ENCODE peak calls at places on chromosomes 3 and 15, in five cellular contexts. K is prostate gland; J is effector memory CD8-positive, alpha-beta T cell; T is M059J; I is psoas muscle. N is an unnamed sample.

GRCh38 chr3:23203651-23204111 is 554 bp downstream of the UBE2E2 start:
- DNase-seq in K (no peak), J (no peak), T (peak; percentile 22), I (peak; percentile 41), N (peak; percentile 45)

GRCh38 chr15:38154255-38154654 is 98.4 kb upstream of the SPRED1 start:
- DNase-seq in K (no peak), J (no peak), T (no peak), I (no peak), N (no peak)

GRCh38 chr15:82105458-82106205 is 59.8 kb upstream of the MEX3B start:
- DNase-seq in K (no peak), J (no peak), T (peak; percentile 68), I (no peak), N (no peak)

GRCh38 chr15:28994142-28994829 is 108.5 kb downstream of the APBA2 start:
- DNase-seq in K (no peak), J (no peak), T (no peak), I (no peak), N (no peak)

GRCh38 chr3:167861649-167862048 is 126.1 kb downstream of the SERPINI1 start:
- DNase-seq in K (no peak), J (no peak), T (no peak), I (no peak), N (no peak)

GRCh38 chr3:50111757-50112156 is 23.0 kb downstream of the RBM5 start:
- DNase-seq in K (no peak), J (no peak), T (no peak), I (no peak), N (no peak)

GRCh38 chr15:34987623-34987981 is 485 bp downstream of the ZNF770 start:
- DNase-seq in K (no peak), J (no peak), T (no peak), I (no peak), N (peak; percentile 44)

GRCh38 chr3:46110701-46111493 is 83.6 kb upstream of the XCR1 start:
- DNase-seq in K (no peak), J (no peak), T (peak; percentile 99), I (no peak), N (peak; percentile 89)

GRCh38 chr15:88700716-88701115 is 61.9 kb downstream of the ISG20 start:
- DNase-seq in K (no peak), J (no peak), T (no peak), I (no peak), N (no peak)

GRCh38 chr3:25447285-25447684 is 19.2 kb downstream of the RARB start:
- DNase-seq in K (no peak), J (no peak), T (no peak), I (no peak), N (no peak)

GRCh38 chr15:100113351-100114075 is 228.3 kb downstream of the ADAMTS17 start:
- DNase-seq in K (no peak), J (no peak), T (no peak), I (no peak), N (no peak)

GRCh38 chr3:64408770-64409169 is 183.5 kb upstream of the PRICKLE2 start:
- DNase-seq in K (no peak), J (no peak), T (no peak), I (no peak), N (no peak)

GRCh38 chr3:100155105-100155504 is 40.8 kb upstream of the FILIP1L start:
- DNase-seq in K (no peak), J (no peak), T (no peak), I (no peak), N (no peak)

GRCh38 chr3:42314411-42314810 is 48.4 kb upstream of the CCK start:
- DNase-seq in K (no peak), J (no peak), T (peak; percentile 1), I (no peak), N (no peak)

GRCh38 chr3:73070675-73071575 is 9.5 kb downstream of the EBLN2 start:
- DNase-seq in K (no peak), J (no peak), T (peak; percentile 1), I (no peak), N (no peak)

GRCh38 chr3:142886938-142887337 is 1.9 kb downstream of the PCOLCE2 start:
- DNase-seq in K (no peak), J (no peak), T (peak; percentile 88), I (no peak), N (no peak)

GRCh38 chr3:146382386-146382785 is 87.0 kb downstream of the PLSCR2 start:
- DNase-seq in K (no peak), J (no peak), T (peak; percentile 52), I (no peak), N (no peak)

GRCh38 chr3:190220362-190220761 is 99.7 kb upstream of the P3H2 start:
- DNase-seq in K (no peak), J (no peak), T (no peak), I (no peak), N (no peak)

GRCh38 chr15:26634319-26634718 is 138.5 kb downstream of the GABRB3 start:
- DNase-seq in K (no peak), J (no peak), T (no peak), I (no peak), N (no peak)

GRCh38 chr3:133853063-133853924 is 42.4 kb downstream of the RAB6B start:
- DNase-seq in K (no peak), J (no peak), T (no peak), I (no peak), N (no peak)

GRCh38 chr3:129398803-129399144 is 29.7 kb downstream of the EFCAB12 start:
- DNase-seq in K (no peak), J (peak; percentile 8), T (peak; percentile 35), I (no peak), N (peak; percentile 53)

GRCh38 chr3:159848348-159849118 is 140.1 kb upstream of the IL12A start:
- DNase-seq in K (no peak), J (no peak), T (no peak), I (no peak), N (no peak)

GRCh38 chr3:111047812-111048435 is 23.7 kb upstream of the NECTIN3 start:
- DNase-seq in K (no peak), J (no peak), T (no peak), I (no peak), N (no peak)

GRCh38 chr3:63937661-63938651 is 25.8 kb upstream of the SCAANT1 start:
- DNase-seq in K (peak; percentile 60), J (no peak), T (no peak), I (no peak), N (no peak)

GRCh38 chr15:45759910-45760309 is 125.1 kb downstream of the SQOR start:
- DNase-seq in K (no peak), J (no peak), T (no peak), I (no peak), N (no peak)

GRCh38 chr15:69860921-69861320 is 236.8 kb downstream of the TLE3 start:
- DNase-seq in K (no peak), J (no peak), T (no peak), I (no peak), N (peak; percentile 63)

GRCh38 chr15:51325167-51325566 is 13.2 kb downstream of the CYP19A1 start:
- DNase-seq in K (no peak), J (no peak), T (no peak), I (no peak), N (no peak)

GRCh38 chr3:72753495-72753894 is 94.8 kb downstream of the SHQ1 start:
- DNase-seq in K (no peak), J (no peak), T (no peak), I (no peak), N (no peak)

GRCh38 chr3:161558256-161558655 is 61.6 kb downstream of the OTOL1 start:
- DNase-seq in K (no peak), J (no peak), T (peak; percentile 56), I (no peak), N (no peak)

GRCh38 chr3:63841704-63842103 is 21.9 kb downstream of the THOC7 start:
- DNase-seq in K (no peak), J (no peak), T (no peak), I (no peak), N (no peak)

GRCh38 chr3:115814778-115815380 is 191.6 kb downstream of the GAP43 start:
- DNase-seq in K (peak; percentile 51), J (peak; percentile 57), T (peak; percentile 82), I (peak; percentile 59), N (peak; percentile 76)

GRCh38 chr15:49273734-49274318 is 103.8 kb downstream of the GALK2 start:
- DNase-seq in K (no peak), J (no peak), T (peak; percentile 12), I (no peak), N (no peak)

GRCh38 chr3:115937054-115937453 is 313.7 kb downstream of the GAP43 start:
- DNase-seq in K (no peak), J (no peak), T (no peak), I (no peak), N (no peak)

GRCh38 chr3:124767259-124767658 is 37.0 kb downstream of the UMPS start:
- DNase-seq in K (no peak), J (no peak), T (no peak), I (no peak), N (no peak)

GRCh38 chr15:57485869-57486268 is 105.8 kb upstream of the MYZAP start:
- DNase-seq in K (no peak), J (no peak), T (peak; percentile 97), I (peak; percentile 30), N (no peak)